ENCODE peak calls at places on chromosomes 13 and 19, in seven cellular contexts. T, P, E, U, O, F and C are unnamed samples.

GRCh38 chr13:94272038-94272437 is 207.4 kb downstream of the DCT start:
- DNase-seq in T (no peak), P (no peak), E (no peak), U (no peak), O (no peak), F (no peak), C (no peak)

GRCh38 chr13:99191900-99192399 is 8.7 kb upstream of the UBAC2 start:
- DNase-seq in T (no peak), P (no peak), E (no peak), U (no peak), O (no peak), F (no peak), C (no peak)

GRCh38 chr19:55464669-55465068 is at the start of gene C19orf85:
- DNase-seq in T (peak), P (no peak), E (no peak), U (no peak), O (no peak), F (no peak), C (no peak)

GRCh38 chr19:10503002-10503789 is at the start of gene KEAP1:
- DNase-seq in T (peak), P (no peak), E (no peak), U (no peak), O (peak), F (peak), C (no peak)

GRCh38 chr19:41944336-41944735 is 14.8 kb downstream of the RABAC1 start:
- DNase-seq in T (no peak), P (no peak), E (no peak), U (no peak), O (no peak), F (no peak), C (no peak)

GRCh38 chr13:100394005-100394695 is 194.4 kb downstream of the GGACT start:
- DNase-seq in T (no peak), P (no peak), E (no peak), U (peak), O (no peak), F (no peak), C (peak)

GRCh38 chr19:1247747-1248453 is 483 bp upstream of the MIDN start:
- DNase-seq in T (peak), P (peak), E (no peak), U (no peak), O (no peak), F (peak), C (no peak)

GRCh38 chr19:18254546-18255500 is 19.4 kb downstream of the IQCN start:
- DNase-seq in T (no peak), P (peak), E (no peak), U (no peak), O (no peak), F (no peak), C (no peak)

GRCh38 chr13:100511422-100511821 is 77.2 kb downstream of the GGACT start:
- DNase-seq in T (no peak), P (no peak), E (no peak), U (no peak), O (no peak), F (no peak), C (no peak)

GRCh38 chr19:13005861-13006370 is 10.6 kb downstream of the NFIX start:
- DNase-seq in T (no peak), P (no peak), E (no peak), U (no peak), O (no peak), F (no peak), C (no peak)
- H3K4me3 ChIP-seq in T (no peak), P (no peak), E (no peak), U (no peak), O (no peak), F (no peak), C (no peak)

GRCh38 chr13:26155568-26155967 is 66.5 kb downstream of the RNF6 start:
- DNase-seq in T (no peak), P (no peak), E (no peak), U (no peak), O (no peak), F (no peak), C (no peak)
- H3K4me3 ChIP-seq in T (no peak), P (no peak), E (no peak), U (no peak), O (no peak), F (no peak), C (no peak)

GRCh38 chr19:43682824-43683661 is 13.1 kb upstream of the PLAUR start:
- DNase-seq in T (no peak), P (no peak), E (no peak), U (no peak), O (no peak), F (no peak), C (no peak)
- H3K4me3 ChIP-seq in T (no peak), P (no peak), E (no peak), U (no peak), O (no peak), F (no peak), C (no peak)

DNA sequence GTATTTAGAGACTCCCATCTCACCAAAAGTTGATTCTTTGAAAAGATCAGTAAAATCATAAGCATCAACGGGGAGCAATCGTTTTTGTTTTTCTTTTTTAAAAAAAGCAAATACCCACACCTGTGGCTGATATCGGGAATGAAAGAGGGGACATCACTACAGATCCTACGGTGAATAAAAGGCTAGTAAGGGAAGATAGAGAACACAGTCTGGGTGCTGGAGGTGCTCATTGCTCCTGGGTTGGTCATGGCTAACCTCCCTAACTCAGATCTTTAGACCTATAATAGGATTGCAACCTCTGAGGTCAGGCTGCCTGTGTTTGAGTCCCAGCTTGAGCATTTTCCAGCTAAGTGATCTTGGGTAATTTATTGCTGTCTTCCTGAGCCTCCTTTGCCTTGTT is 1.1 kb downstream of the EHD2 start:
- DNase-seq in T (peak), P (no peak), E (no peak), U (no peak), O (no peak), F (no peak), C (no peak)
- H3K4me3 ChIP-seq in T (no peak), P (peak), E (no peak), U (peak), O (peak), F (peak), C (peak)

DNA sequence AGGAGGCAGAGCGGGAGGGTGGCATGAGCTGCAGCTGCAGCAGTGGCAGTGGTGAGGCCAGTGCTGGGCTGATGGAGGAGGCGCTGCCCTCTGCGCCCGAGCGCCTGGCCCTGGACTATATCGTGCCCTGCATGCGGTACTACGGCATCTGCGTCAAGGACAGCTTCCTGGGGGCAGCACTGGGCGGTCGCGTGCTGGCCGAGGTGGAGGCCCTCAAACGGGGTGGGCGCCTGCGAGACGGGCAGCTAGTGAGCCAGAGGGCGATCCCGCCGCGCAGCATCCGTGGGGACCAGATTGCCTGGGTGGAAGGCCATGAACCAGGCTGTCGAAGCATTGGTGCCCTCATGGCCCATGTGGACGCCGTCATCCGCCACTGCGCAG is 2.0 kb downstream of the EGLN2 start:
- DNase-seq in T (no peak), P (no peak), E (no peak), U (no peak), O (no peak), F (no peak), C (no peak)
- H3K4me3 ChIP-seq in T (no peak), P (peak), E (no peak), U (peak), O (no peak), F (peak), C (peak)

DNA sequence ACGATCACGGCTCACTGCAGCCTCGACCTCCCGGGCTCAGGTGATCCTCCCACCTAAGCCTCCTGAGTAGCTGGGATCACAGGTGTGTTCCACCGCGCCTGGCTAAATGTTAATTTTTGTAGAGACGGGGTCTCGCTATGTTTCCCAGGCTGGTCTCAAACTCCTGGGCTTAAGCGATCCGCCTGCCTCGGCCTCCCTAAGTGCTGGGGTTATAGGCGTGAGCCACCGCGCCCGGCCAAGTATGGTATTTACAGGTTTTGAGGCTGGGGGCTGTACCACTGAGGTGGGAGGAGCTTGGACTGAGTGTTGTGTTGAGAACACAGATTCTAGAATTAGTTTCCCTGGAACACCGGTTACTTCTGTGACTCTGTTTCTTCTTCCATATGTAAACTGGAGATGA is 452 bp upstream of the PPM1N start:
- DNase-seq in T (no peak), P (no peak), E (peak), U (no peak), O (no peak), F (no peak), C (no peak)
- H3K4me3 ChIP-seq in T (no peak), P (no peak), E (no peak), U (no peak), O (no peak), F (no peak), C (no peak)